ENCODE peak calls at places on chromosomes 11 and 22, in four cellular contexts. J is activated gamma-delta T cell treated with Interleukin-2 at 50 U/mL for 16 hours, Q is GM12878, Y is A549. P is an unnamed sample.

GRCh38 chr11:107259826-107260225 is 197.8 kb downstream of the CWF19L2 start:
- DNase-seq in J (no peak), Q (no peak), Y (no peak), P (no peak)

GRCh38 chr22:42326301-42326700 is 55.8 kb upstream of the TCF20 start:
- DNase-seq in J (no peak), Q (no peak), Y (no peak), P (no peak)

GRCh38 chr11:6988506-6988905 is 31.6 kb downstream of the ZNF214 start:
- DNase-seq in J (no peak), Q (no peak), Y (no peak), P (no peak)

GRCh38 chr11:44469412-44469811 is 96.1 kb upstream of the CD82 start:
- DNase-seq in J (no peak), Q (no peak), Y (peak; percentile 12), P (peak; percentile 57)

GRCh38 chr11:29328961-29329441 is 687.8 kb downstream of the KCNA4 start:
- DNase-seq in J (no peak), Q (no peak), Y (peak; percentile 84), P (peak; percentile 70)

GRCh38 chr11:33089776-33090175 is 50.4 kb downstream of the TCP11L1 start:
- DNase-seq in J (no peak), Q (no peak), Y (peak; percentile 17), P (no peak)

GRCh38 chr11:18567081-18567480 is 21.5 kb downstream of the UEVLD start:
- DNase-seq in J (no peak), Q (no peak), Y (no peak), P (no peak)

GRCh38 chr11:11620966-11621880 is 582 bp downstream of the GALNT18 start:
- DNase-seq in J (no peak), Q (no peak), Y (peak; percentile 32), P (peak; percentile 61)

GRCh38 chr22:38029370-38029769 is 27.8 kb upstream of the PICK1 start:
- DNase-seq in J (no peak), Q (no peak), Y (no peak), P (no peak)

GRCh38 chr22:27718186-27719032 is 83.1 kb downstream of the MN1 start:
- DNase-seq in J (no peak), Q (no peak), Y (peak; percentile 95), P (peak; percentile 89)

GRCh38 chr11:74380746-74381439 is 17.3 kb downstream of the PGM2L1 start:
- DNase-seq in J (no peak), Q (no peak), Y (peak; percentile 16), P (peak; percentile 6)

GRCh38 chr11:72668645-72669347 is 5.4 kb downstream of the PDE2A start:
- DNase-seq in J (no peak), Q (peak; percentile 94), Y (no peak), P (no peak)

GRCh38 chr22:28799125-28799833 is 1.1 kb downstream of the XBP1 start:
- DNase-seq in J (no peak), Q (no peak), Y (peak; percentile 83), P (peak; percentile 86)

GRCh38 chr11:119480375-119481020 is 57.5 kb upstream of the THY1 start:
- DNase-seq in J (no peak), Q (no peak), Y (no peak), P (no peak)

GRCh38 chr22:41543854-41544670 is at the start of gene POLR3H:
- DNase-seq in J (peak; percentile 97), Q (peak; percentile 90), Y (peak; percentile 93), P (peak; percentile 100)

GRCh38 chr22:41285820-41286638 is at the start of gene RANGAP1:
- DNase-seq in J (peak; percentile 98), Q (peak; percentile 98), Y (peak; percentile 96), P (peak; percentile 99)

GRCh38 chr22:23067691-23068090 is 2.6 kb upstream of the GNAZ start:
- DNase-seq in J (no peak), Q (no peak), Y (no peak), P (no peak)